ENCODE peak calls at places on chromosome 5, in eight cellular contexts. H is upper lobe of right lung; B is small intestine; Z is CD4-positive, alpha-beta T cell; N is PC-3; Y is CD4-positive, alpha-beta memory T cell; W is right cardiac atrium; T is lung. C is an unnamed sample.

GRCh38 chr5:159844725-159845124 is 71.6 kb upstream of the ADRA1B start:
- DNase-seq in H (no peak), B (no peak), Z (no peak), N (no peak), Y (no peak), W (no peak), T (no peak), C (no peak)

GRCh38 chr5:82356808-82357671 is 78.9 kb upstream of the RPS23 start:
- DNase-seq in H (peak; percentile 67), B (peak; percentile 70), Z (peak; percentile 66), N (peak; percentile 97), Y (peak; percentile 88), W (peak; percentile 91), T (peak; percentile 85), C (peak; percentile 71)

GRCh38 chr5:45411971-45412612 is 284.1 kb downstream of the HCN1 start:
- DNase-seq in H (no peak), B (no peak), Z (no peak), N (peak; percentile 32), Y (no peak), W (no peak), T (no peak), C (no peak)

GRCh38 chr5:8949908-8950307 is 596.0 kb downstream of the SEMA5A start:
- DNase-seq in H (no peak), B (no peak), Z (no peak), N (no peak), Y (no peak), W (no peak), T (no peak), C (no peak)

GRCh38 chr5:43165323-43165722 is 26.7 kb upstream of the NIM1K start:
- DNase-seq in H (no peak), B (no peak), Z (no peak), N (no peak), Y (no peak), W (no peak), T (no peak), C (no peak)

GRCh38 chr5:77333036-77333435 is 122.6 kb downstream of the PDE8B start:
- DNase-seq in H (no peak), B (no peak), Z (no peak), N (no peak), Y (no peak), W (no peak), T (no peak), C (no peak)

GRCh38 chr5:43233946-43234345 is 41.9 kb downstream of the NIM1K start:
- DNase-seq in H (no peak), B (no peak), Z (no peak), N (no peak), Y (no peak), W (no peak), T (no peak), C (no peak)

GRCh38 chr5:78677777-78678668 is 29.5 kb upstream of the LHFPL2 start:
- DNase-seq in H (no peak), B (no peak), Z (no peak), N (peak; percentile 85), Y (no peak), W (peak; percentile 89), T (no peak), C (peak; percentile 67)

GRCh38 chr5:35129921-35130485 is 82.3 kb upstream of the AGXT2 start:
- DNase-seq in H (no peak), B (peak; percentile 69), Z (peak; percentile 25), N (peak; percentile 94), Y (peak; percentile 71), W (no peak), T (no peak), C (no peak)

GRCh38 chr5:143066556-143067281 is 296.5 kb downstream of the ARHGAP26 start:
- DNase-seq in H (no peak), B (no peak), Z (no peak), N (no peak), Y (no peak), W (no peak), T (no peak), C (no peak)

GRCh38 chr5:97575322-97575721 is 392.3 kb upstream of the RIOK2 start:
- DNase-seq in H (no peak), B (no peak), Z (no peak), N (no peak), Y (no peak), W (no peak), T (no peak), C (no peak)

DNA sequence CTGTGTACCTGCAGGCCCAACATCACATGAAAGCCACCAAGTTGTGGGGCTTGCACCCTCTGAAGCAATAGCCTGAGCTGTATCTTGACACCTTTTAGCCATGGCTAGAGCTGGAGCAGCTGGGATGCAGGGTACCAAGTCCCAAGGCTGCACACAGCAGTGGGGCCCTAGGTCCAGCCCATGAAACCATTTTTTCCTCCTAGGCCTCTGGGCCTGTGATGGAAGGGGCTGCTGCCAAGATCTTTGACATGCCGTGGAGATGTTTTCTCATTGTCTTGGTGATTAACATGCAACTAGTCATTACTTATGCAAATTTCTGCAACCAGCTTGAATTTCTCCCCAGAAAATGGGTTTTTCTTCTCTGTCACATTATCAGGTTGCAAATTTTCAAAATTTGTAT is 387.2 kb upstream of the RIOK2 start:
- DNase-seq in H (no peak), B (no peak), Z (no peak), N (no peak), Y (no peak), W (no peak), T (no peak), C (no peak)
- H3K9me3 ChIP-seq in H (no peaks in the 10 kb centered on the region), B (no peaks in the 10 kb centered on the region), Z (peaks cover 13% of the 10 kb centered on the region), N (peaks cover 4% of the 10 kb centered on the region), Y (no peaks in the 10 kb centered on the region), W (peaks cover 6% of the 10 kb centered on the region), T (peaks cover 3% of the 10 kb centered on the region), C (peaks cover 2% of the 10 kb centered on the region)

DNA sequence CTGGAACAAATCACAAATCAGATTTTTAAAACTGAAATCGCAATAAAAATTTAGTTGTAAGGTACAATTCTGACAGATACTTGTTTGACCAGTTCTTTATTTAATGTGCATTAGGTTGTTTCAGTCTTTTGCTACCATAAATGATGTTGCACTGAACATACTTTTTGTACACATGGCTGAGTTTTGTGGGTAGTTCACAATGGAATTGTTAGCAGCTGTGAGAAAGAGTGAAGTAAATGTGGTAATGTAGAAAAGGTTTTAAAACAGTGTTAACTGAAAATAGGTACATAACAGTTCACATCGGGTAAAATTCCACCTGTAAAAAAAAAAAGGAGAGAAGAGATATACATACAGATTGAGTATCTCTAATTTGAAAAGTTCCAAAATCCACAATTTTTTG is 25.6 kb downstream of the MRPS27 start:
- DNase-seq in H (no peak), B (no peak), Z (no peak), N (no peak), Y (no peak), W (no peak), T (no peak), C (no peak)
- H3K9me3 ChIP-seq in H (no peaks in the 10 kb centered on the region), B (no peaks in the 10 kb centered on the region), Z (no peaks in the 10 kb centered on the region), N (no peaks in the 10 kb centered on the region), Y (no peaks in the 10 kb centered on the region), W (no peaks in the 10 kb centered on the region), T (no peaks in the 10 kb centered on the region), C (no peaks in the 10 kb centered on the region)

DNA sequence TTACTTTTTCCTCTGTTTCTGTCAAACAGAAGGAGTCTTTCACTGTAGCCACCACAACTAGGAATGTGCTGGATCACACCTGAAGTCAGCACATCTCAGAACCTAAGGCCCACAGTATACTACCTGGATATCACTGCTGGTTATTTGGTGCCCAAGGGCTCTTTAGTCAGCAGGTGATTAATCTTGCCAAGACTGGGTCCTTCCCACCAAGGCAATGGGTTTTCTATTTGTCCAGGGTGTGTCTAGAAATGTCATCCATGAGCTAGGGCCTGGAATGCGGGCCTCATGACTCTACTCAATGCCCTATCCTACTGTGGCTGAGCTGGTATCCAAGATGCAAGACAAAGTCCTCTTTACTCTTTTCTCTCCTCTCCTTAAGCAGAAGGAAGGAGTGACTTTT is 9.8 kb upstream of the PCDHAC1 start:
- DNase-seq in H (no peak), B (no peak), Z (no peak), N (peak; percentile 82), Y (no peak), W (no peak), T (no peak), C (no peak)
- H3K9me3 ChIP-seq in H (no peaks in the 10 kb centered on the region), B (no peaks in the 10 kb centered on the region), Z (no peaks in the 10 kb centered on the region), N (no peaks in the 10 kb centered on the region), Y (no peaks in the 10 kb centered on the region), W (no peaks in the 10 kb centered on the region), T (no peaks in the 10 kb centered on the region), C (peaks cover 10% of the 10 kb centered on the region)

GRCh38 chr5:149374303-149374702 is 4.8 kb downstream of the IL17B start:
- DNase-seq in H (no peak), B (no peak), Z (no peak), N (no peak), Y (no peak), W (no peak), T (no peak), C (no peak)

GRCh38 chr5:149374801-149375200 is 4.3 kb downstream of the IL17B start:
- DNase-seq in H (no peak), B (no peak), Z (no peak), N (no peak), Y (no peak), W (no peak), T (no peak), C (no peak)

GRCh38 chr5:149376104-149376503 is 3.0 kb downstream of the IL17B start:
- DNase-seq in H (no peak), B (no peak), Z (no peak), N (no peak), Y (no peak), W (no peak), T (no peak), C (no peak)

GRCh38 chr5:149376711-149377447 is 2.2 kb downstream of the IL17B start:
- DNase-seq in H (no peak), B (no peak), Z (no peak), N (no peak), Y (no peak), W (no peak), T (no peak), C (no peak)

GRCh38 chr5:149375434-149375833 is 3.7 kb downstream of the IL17B start:
- DNase-seq in H (no peak), B (no peak), Z (no peak), N (no peak), Y (no peak), W (no peak), T (no peak), C (no peak)
- H3K9me3 ChIP-seq in H (no peaks in the 10 kb centered on the region), B (no peaks in the 10 kb centered on the region), Z (no peaks in the 10 kb centered on the region), N (no peaks in the 10 kb centered on the region), Y (no peaks in the 10 kb centered on the region), W (no peaks in the 10 kb centered on the region), T (no peaks in the 10 kb centered on the region), C (no peaks in the 10 kb centered on the region)

GRCh38 chr5:16005210-16005609 is 174.4 kb downstream of the MARCHF11 start:
- DNase-seq in H (no peak), B (no peak), Z (no peak), N (no peak), Y (no peak), W (no peak), T (no peak), C (no peak)
- H3K9me3 ChIP-seq in H (peaks cover 8% of the 10 kb centered on the region), B (peaks cover 2% of the 10 kb centered on the region), Z (peaks cover 10% of the 10 kb centered on the region), N (peaks cover 28% of the 10 kb centered on the region), Y (peaks cover 4% of the 10 kb centered on the region), W (peaks cover 6% of the 10 kb centered on the region), T (peaks cover 15% of the 10 kb centered on the region), C (peaks cover 5% of the 10 kb centered on the region)

C was measured in SJSA1.